ENCODE peak calls at places on chromosomes 1 and 21, in ten cellular contexts. One of them, this sample, is unnamed.

GRCh38 chr1:147539122-147539575 is 2.2 kb upstream of the BCL9 start:
- DNase-seq in cardiac muscle cell: peak
- DNase-seq in GM06990: no peak
- DNase-seq in transverse colon: no peak
- DNase-seq in RWPE2: no peak
- DNase-seq in brain microvascular endothelial cell: peak
- DNase-seq in OCI-LY7: no peak
- DNase-seq in cardiac fibroblast: peak
- DNase-seq in heart right ventricle: peak
- DNase-seq in MM.1S: no peak
- DNase-seq in this sample: peak

GRCh38 chr1:19113362-19114092 is 96.5 kb downstream of the UBR4 start:
- DNase-seq in cardiac muscle cell: peak
- DNase-seq in GM06990: no peak
- DNase-seq in transverse colon: peak
- DNase-seq in RWPE2: no peak
- DNase-seq in brain microvascular endothelial cell: peak
- DNase-seq in OCI-LY7: peak
- DNase-seq in cardiac fibroblast: peak
- DNase-seq in heart right ventricle: no peak
- DNase-seq in MM.1S: peak
- DNase-seq in this sample: peak

GRCh38 chr1:155952505-155952890 is 11.1 kb downstream of the RXFP4 start:
- DNase-seq in cardiac muscle cell: no peak
- DNase-seq in GM06990: no peak
- DNase-seq in transverse colon: no peak
- DNase-seq in RWPE2: no peak
- DNase-seq in brain microvascular endothelial cell: no peak
- DNase-seq in OCI-LY7: no peak
- DNase-seq in cardiac fibroblast: no peak
- DNase-seq in heart right ventricle: no peak
- DNase-seq in MM.1S: no peak
- DNase-seq in this sample: no peak

GRCh38 chr1:233244183-233244582 is 51.3 kb downstream of the PCNX2 start:
- DNase-seq in cardiac muscle cell: no peak
- DNase-seq in GM06990: no peak
- DNase-seq in transverse colon: peak
- DNase-seq in RWPE2: no peak
- DNase-seq in brain microvascular endothelial cell: no peak
- DNase-seq in OCI-LY7: no peak
- DNase-seq in cardiac fibroblast: peak
- DNase-seq in heart right ventricle: no peak
- DNase-seq in MM.1S: no peak
- DNase-seq in this sample: peak

GRCh38 chr1:1434131-1434811 is 1.2 kb upstream of the VWA1 start:
- DNase-seq in cardiac muscle cell: peak
- DNase-seq in GM06990: no peak
- DNase-seq in transverse colon: peak
- DNase-seq in RWPE2: no peak
- DNase-seq in brain microvascular endothelial cell: no peak
- DNase-seq in OCI-LY7: no peak
- DNase-seq in cardiac fibroblast: peak
- DNase-seq in heart right ventricle: peak
- DNase-seq in MM.1S: no peak
- DNase-seq in this sample: no peak

GRCh38 chr1:54571326-54571725 is 23.3 kb downstream of the ACOT11 start:
- DNase-seq in cardiac muscle cell: no peak
- DNase-seq in GM06990: no peak
- DNase-seq in transverse colon: no peak
- DNase-seq in RWPE2: no peak
- DNase-seq in brain microvascular endothelial cell: no peak
- DNase-seq in OCI-LY7: no peak
- DNase-seq in cardiac fibroblast: peak
- DNase-seq in heart right ventricle: no peak
- DNase-seq in MM.1S: no peak
- DNase-seq in this sample: no peak

GRCh38 chr1:13764933-13765332 is 64.9 kb downstream of the PRDM2 start:
- DNase-seq in cardiac muscle cell: peak
- DNase-seq in GM06990: no peak
- DNase-seq in transverse colon: no peak
- DNase-seq in RWPE2: no peak
- DNase-seq in brain microvascular endothelial cell: no peak
- DNase-seq in OCI-LY7: peak
- DNase-seq in cardiac fibroblast: no peak
- DNase-seq in heart right ventricle: no peak
- DNase-seq in MM.1S: no peak
- DNase-seq in this sample: no peak

GRCh38 chr1:98078586-98078985 is 157.8 kb upstream of the DPYD start:
- DNase-seq in cardiac muscle cell: no peak
- DNase-seq in GM06990: no peak
- DNase-seq in transverse colon: no peak
- DNase-seq in RWPE2: no peak
- DNase-seq in brain microvascular endothelial cell: no peak
- DNase-seq in OCI-LY7: no peak
- DNase-seq in cardiac fibroblast: no peak
- DNase-seq in heart right ventricle: no peak
- DNase-seq in MM.1S: no peak
- DNase-seq in this sample: peak

GRCh38 chr1:110436635-110437034 is 14.3 kb upstream of the PROK1 start:
- DNase-seq in cardiac muscle cell: peak
- DNase-seq in GM06990: no peak
- DNase-seq in transverse colon: no peak
- DNase-seq in RWPE2: no peak
- DNase-seq in brain microvascular endothelial cell: no peak
- DNase-seq in OCI-LY7: no peak
- DNase-seq in cardiac fibroblast: no peak
- DNase-seq in heart right ventricle: no peak
- DNase-seq in MM.1S: no peak
- DNase-seq in this sample: no peak

GRCh38 chr1:59976194-59977074 is 49.9 kb upstream of the CYP2J2 start:
- DNase-seq in cardiac muscle cell: peak
- DNase-seq in GM06990: peak
- DNase-seq in transverse colon: peak
- DNase-seq in RWPE2: no peak
- DNase-seq in brain microvascular endothelial cell: peak
- DNase-seq in OCI-LY7: peak
- DNase-seq in cardiac fibroblast: peak
- DNase-seq in heart right ventricle: peak
- DNase-seq in MM.1S: peak
- DNase-seq in this sample: peak

GRCh38 chr21:31781737-31782136 is 49.8 kb upstream of the SCAF4 start:
- DNase-seq in cardiac muscle cell: no peak
- DNase-seq in GM06990: no peak
- DNase-seq in transverse colon: no peak
- DNase-seq in RWPE2: no peak
- DNase-seq in brain microvascular endothelial cell: peak
- DNase-seq in OCI-LY7: no peak
- DNase-seq in cardiac fibroblast: peak
- DNase-seq in heart right ventricle: peak
- DNase-seq in MM.1S: no peak
- DNase-seq in this sample: peak

GRCh38 chr1:3017440-3018050 is 3.7 kb upstream of the ACTRT2 start:
- DNase-seq in cardiac muscle cell: no peak
- DNase-seq in GM06990: no peak
- DNase-seq in transverse colon: peak
- DNase-seq in RWPE2: peak
- DNase-seq in brain microvascular endothelial cell: no peak
- DNase-seq in OCI-LY7: no peak
- DNase-seq in cardiac fibroblast: no peak
- DNase-seq in heart right ventricle: no peak
- DNase-seq in MM.1S: no peak
- DNase-seq in this sample: no peak

GRCh38 chr1:161200421-161200991 is 1.7 kb upstream of the ADAMTS4 start:
- DNase-seq in cardiac muscle cell: no peak
- DNase-seq in GM06990: no peak
- DNase-seq in transverse colon: no peak
- DNase-seq in RWPE2: no peak
- DNase-seq in brain microvascular endothelial cell: no peak
- DNase-seq in OCI-LY7: no peak
- DNase-seq in cardiac fibroblast: no peak
- DNase-seq in heart right ventricle: no peak
- DNase-seq in MM.1S: no peak
- DNase-seq in this sample: peak

GRCh38 chr1:161199506-161200119 is 759 bp upstream of the ADAMTS4 start:
- DNase-seq in cardiac muscle cell: no peak
- DNase-seq in GM06990: no peak
- DNase-seq in transverse colon: no peak
- DNase-seq in RWPE2: no peak
- DNase-seq in brain microvascular endothelial cell: no peak
- DNase-seq in OCI-LY7: no peak
- DNase-seq in cardiac fibroblast: peak
- DNase-seq in heart right ventricle: no peak
- DNase-seq in MM.1S: no peak
- DNase-seq in this sample: no peak

GRCh38 chr1:161198206-161198876 is 513 bp downstream of the ADAMTS4 start:
- DNase-seq in cardiac muscle cell: peak
- DNase-seq in GM06990: no peak
- DNase-seq in transverse colon: no peak
- DNase-seq in RWPE2: no peak
- DNase-seq in brain microvascular endothelial cell: no peak
- DNase-seq in OCI-LY7: no peak
- DNase-seq in cardiac fibroblast: peak
- DNase-seq in heart right ventricle: no peak
- DNase-seq in MM.1S: no peak
- DNase-seq in this sample: peak

GRCh38 chr1:161197560-161198205 is 1.2 kb downstream of the ADAMTS4 start:
- DNase-seq in cardiac muscle cell: no peak
- DNase-seq in GM06990: no peak
- DNase-seq in transverse colon: no peak
- DNase-seq in RWPE2: no peak
- DNase-seq in brain microvascular endothelial cell: no peak
- DNase-seq in OCI-LY7: no peak
- DNase-seq in cardiac fibroblast: no peak
- DNase-seq in heart right ventricle: no peak
- DNase-seq in MM.1S: no peak
- DNase-seq in this sample: peak

DNA sequence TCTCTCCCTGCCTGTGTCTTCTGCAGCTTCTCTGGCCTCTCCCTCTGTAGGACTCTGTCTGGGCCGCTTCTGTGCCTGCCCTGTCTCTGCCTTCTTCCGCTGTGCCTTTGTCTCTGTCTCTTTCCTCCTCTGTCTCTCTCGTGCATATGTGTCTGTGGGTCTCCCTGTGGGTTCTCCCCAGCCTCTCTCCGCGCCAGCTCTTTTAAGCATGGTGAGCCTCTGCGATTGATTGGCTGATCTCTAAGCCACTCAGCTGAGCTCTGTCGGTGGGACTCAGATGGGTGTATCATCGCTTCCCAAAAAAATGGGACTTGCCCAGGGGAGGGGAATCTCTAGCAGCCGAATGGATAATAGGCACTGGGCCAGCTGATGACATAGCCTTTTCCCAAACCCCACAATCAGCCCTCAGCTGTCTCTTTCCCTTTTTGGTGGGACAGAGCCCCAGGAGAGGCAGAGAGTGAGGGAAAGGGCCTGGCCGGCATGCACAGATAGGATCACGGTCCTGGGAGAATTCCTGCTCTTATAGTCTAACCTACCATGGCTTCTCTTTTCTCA is at the start of gene ADAMTS4:
- DNase-seq in cardiac muscle cell: peak
- DNase-seq in GM06990: no peak
- DNase-seq in transverse colon: peak
- DNase-seq in RWPE2: no peak
- DNase-seq in brain microvascular endothelial cell: peak
- DNase-seq in OCI-LY7: no peak
- DNase-seq in cardiac fibroblast: peak
- DNase-seq in heart right ventricle: peak
- DNase-seq in MM.1S: no peak
- DNase-seq in this sample: peak
- H3K4me3 ChIP-seq in cardiac muscle cell: no peak
- H3K4me3 ChIP-seq in GM06990: no peak
- H3K4me3 ChIP-seq in transverse colon: no peak
- H3K4me3 ChIP-seq in RWPE2: no peak
- H3K4me3 ChIP-seq in brain microvascular endothelial cell: peak
- H3K4me3 ChIP-seq in OCI-LY7: no peak
- H3K4me3 ChIP-seq in cardiac fibroblast: peak
- H3K4me3 ChIP-seq in heart right ventricle: peak
- H3K4me3 ChIP-seq in MM.1S: no peak
- H3K4me3 ChIP-seq in this sample: peak

GRCh38 chr1:177913762-177914540 is 55.9 kb downstream of the SEC16B start:
- DNase-seq in cardiac muscle cell: peak
- DNase-seq in GM06990: no peak
- DNase-seq in transverse colon: peak
- DNase-seq in RWPE2: no peak
- DNase-seq in brain microvascular endothelial cell: peak
- DNase-seq in OCI-LY7: peak
- DNase-seq in cardiac fibroblast: peak
- DNase-seq in heart right ventricle: no peak
- DNase-seq in MM.1S: peak
- DNase-seq in this sample: peak
- TF ChIP-seq CTCF in cardiac muscle cell: peak
- TF ChIP-seq CTCF in GM06990: peak
- TF ChIP-seq CTCF in transverse colon: peak
- TF ChIP-seq CTCF in RWPE2: peak
- TF ChIP-seq CTCF in brain microvascular endothelial cell: peak
- TF ChIP-seq CTCF in OCI-LY7: peak
- TF ChIP-seq CTCF in cardiac fibroblast: peak
- TF ChIP-seq CTCF in heart right ventricle: peak
- TF ChIP-seq CTCF in MM.1S: peak
- TF ChIP-seq CTCF in this sample: peak

DNA sequence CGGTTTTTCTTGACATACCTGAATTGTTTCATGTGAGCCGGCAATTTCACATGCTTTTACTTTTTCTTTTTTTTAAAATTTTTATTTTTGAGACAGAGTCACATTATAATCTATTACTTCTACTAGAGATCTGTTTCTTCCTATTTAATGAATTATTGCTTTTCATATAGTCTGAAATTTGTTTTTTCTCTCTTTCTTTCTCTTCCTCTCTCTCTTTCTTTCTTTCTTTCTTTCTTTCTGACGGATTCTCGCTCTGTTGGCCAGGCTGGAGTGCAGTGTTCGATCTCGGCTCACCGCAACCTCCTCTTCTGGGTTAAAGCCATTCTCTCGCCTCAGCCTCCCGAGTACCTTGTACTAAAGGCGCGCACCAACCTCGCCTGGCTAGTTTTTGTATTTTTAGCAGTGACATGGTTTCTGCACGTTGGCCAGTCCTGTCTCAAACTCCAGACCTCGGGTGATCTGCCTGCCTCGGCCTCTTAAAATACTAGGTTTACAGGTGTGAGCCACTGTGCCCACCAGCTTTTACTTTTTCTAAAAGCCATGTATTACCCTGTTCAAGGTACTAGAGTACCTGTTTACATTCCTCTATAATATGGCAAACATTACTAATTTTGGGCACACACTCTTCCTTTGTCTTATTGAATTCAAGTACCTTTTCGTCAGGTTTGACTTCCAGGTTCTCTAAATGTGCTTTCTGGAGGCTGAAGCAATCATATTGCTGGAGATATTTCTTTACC is 86.5 kb upstream of the RHOU start:
- DNase-seq in cardiac muscle cell: no peak
- DNase-seq in GM06990: no peak
- DNase-seq in transverse colon: no peak
- DNase-seq in RWPE2: no peak
- DNase-seq in brain microvascular endothelial cell: no peak
- DNase-seq in OCI-LY7: no peak
- DNase-seq in cardiac fibroblast: no peak
- DNase-seq in heart right ventricle: no peak
- DNase-seq in MM.1S: no peak
- DNase-seq in this sample: no peak
- H3K4me3 ChIP-seq in cardiac muscle cell: peak
- H3K4me3 ChIP-seq in GM06990: no peak
- H3K4me3 ChIP-seq in transverse colon: no peak
- H3K4me3 ChIP-seq in RWPE2: peak
- H3K4me3 ChIP-seq in brain microvascular endothelial cell: no peak
- H3K4me3 ChIP-seq in OCI-LY7: no peak
- H3K4me3 ChIP-seq in cardiac fibroblast: peak
- H3K4me3 ChIP-seq in heart right ventricle: no peak
- H3K4me3 ChIP-seq in MM.1S: no peak
- H3K4me3 ChIP-seq in this sample: peak

GRCh38 chr1:198494139-198494538 is 46.3 kb downstream of the ATP6V1G3 start:
- DNase-seq in cardiac muscle cell: no peak
- DNase-seq in GM06990: no peak
- DNase-seq in transverse colon: no peak
- DNase-seq in RWPE2: no peak
- DNase-seq in brain microvascular endothelial cell: no peak
- DNase-seq in OCI-LY7: no peak
- DNase-seq in cardiac fibroblast: no peak
- DNase-seq in heart right ventricle: no peak
- DNase-seq in MM.1S: no peak
- DNase-seq in this sample: no peak
- TF ChIP-seq CTCF in cardiac muscle cell: no peak
- TF ChIP-seq CTCF in GM06990: no peak
- TF ChIP-seq CTCF in transverse colon: no peak
- TF ChIP-seq CTCF in RWPE2: no peak
- TF ChIP-seq CTCF in brain microvascular endothelial cell: no peak
- TF ChIP-seq CTCF in OCI-LY7: no peak
- TF ChIP-seq CTCF in cardiac fibroblast: no peak
- TF ChIP-seq CTCF in heart right ventricle: no peak
- TF ChIP-seq CTCF in MM.1S: no peak
- TF ChIP-seq CTCF in this sample: no peak